ENCODE peak calls at places on chromosomes 7 and 10, in four cellular contexts. One of them, this sample, is unnamed. For H3K4me1, the result is how much of the 10 kb centered on the place peaks cover.

GRCh38 chr10:77156406-77156879 is 481.2 kb downstream of the KCNMA1 start:
- DNase-seq in H1: no peak
- DNase-seq in lower lobe of right lung: no peak
- DNase-seq in neuronal stem cell: no peak
- DNase-seq in this sample: no peak

GRCh38 chr7:13742126-13742525 is 247.3 kb downstream of the ETV1 start:
- DNase-seq in H1: peak
- DNase-seq in lower lobe of right lung: no peak
- DNase-seq in neuronal stem cell: no peak
- DNase-seq in this sample: no peak

GRCh38 chr10:133159950-133160812 is at the start of gene KNDC1:
- DNase-seq in H1: no peak
- DNase-seq in lower lobe of right lung: peak
- DNase-seq in neuronal stem cell: no peak
- DNase-seq in this sample: no peak

GRCh38 chr7:79612027-79612426 is 158.6 kb upstream of the MAGI2 start:
- DNase-seq in H1: no peak
- DNase-seq in lower lobe of right lung: no peak
- DNase-seq in neuronal stem cell: no peak
- DNase-seq in this sample: no peak

GRCh38 chr7:128067983-128068382 is 36.7 kb upstream of the LRRC4 start:
- DNase-seq in H1: no peak
- DNase-seq in lower lobe of right lung: no peak
- DNase-seq in neuronal stem cell: no peak
- DNase-seq in this sample: no peak

GRCh38 chr10:17431871-17432311 is 22.5 kb downstream of the ST8SIA6 start:
- DNase-seq in H1: no peak
- DNase-seq in lower lobe of right lung: no peak
- DNase-seq in neuronal stem cell: no peak
- DNase-seq in this sample: no peak

GRCh38 chr7:27944626-27945025 is 204.7 kb downstream of the TAX1BP1 start:
- DNase-seq in H1: no peak
- DNase-seq in lower lobe of right lung: no peak
- DNase-seq in neuronal stem cell: no peak
- DNase-seq in this sample: no peak

GRCh38 chr7:89770156-89770555 is 384.1 kb upstream of the STEAP1 start:
- DNase-seq in H1: no peak
- DNase-seq in lower lobe of right lung: no peak
- DNase-seq in neuronal stem cell: no peak
- DNase-seq in this sample: no peak

GRCh38 chr7:48285365-48285764 is 114.1 kb downstream of the ABCA13 start:
- DNase-seq in H1: no peak
- DNase-seq in lower lobe of right lung: no peak
- DNase-seq in neuronal stem cell: no peak
- DNase-seq in this sample: no peak

GRCh38 chr10:43264324-43264986 is 2.4 kb downstream of the RASGEF1A start:
- DNase-seq in H1: no peak
- DNase-seq in lower lobe of right lung: no peak
- DNase-seq in neuronal stem cell: no peak
- DNase-seq in this sample: no peak

GRCh38 chr10:21217107-21217506 is 308.4 kb downstream of the SKIDA1 start:
- DNase-seq in H1: no peak
- DNase-seq in lower lobe of right lung: no peak
- DNase-seq in neuronal stem cell: no peak
- DNase-seq in this sample: no peak

GRCh38 chr10:123522702-123523312 is 143.3 kb upstream of the GPR26 start:
- DNase-seq in H1: no peak
- DNase-seq in lower lobe of right lung: no peak
- DNase-seq in neuronal stem cell: no peak
- DNase-seq in this sample: no peak

GRCh38 chr7:82778021-82778420 is 334.4 kb upstream of the CACNA2D1 start:
- DNase-seq in H1: no peak
- DNase-seq in lower lobe of right lung: no peak
- DNase-seq in neuronal stem cell: no peak
- DNase-seq in this sample: no peak

GRCh38 chr10:20995123-20995978 is 98.2 kb upstream of the NEBL start:
- DNase-seq in H1: no peak
- DNase-seq in lower lobe of right lung: no peak
- DNase-seq in neuronal stem cell: no peak
- DNase-seq in this sample: no peak

GRCh38 chr7:81232084-81232799 is 313.4 kb upstream of the SEMA3C start:
- DNase-seq in H1: no peak
- DNase-seq in lower lobe of right lung: no peak
- DNase-seq in neuronal stem cell: no peak
- DNase-seq in this sample: no peak

GRCh38 chr7:150476819-150477631 is 26.6 kb downstream of the GIMAP8 start:
- DNase-seq in H1: no peak
- DNase-seq in lower lobe of right lung: no peak
- DNase-seq in neuronal stem cell: no peak
- DNase-seq in this sample: no peak

GRCh38 chr10:43820663-43821062 is 172.0 kb upstream of the ZNF32 start:
- DNase-seq in H1: no peak
- DNase-seq in lower lobe of right lung: no peak
- DNase-seq in neuronal stem cell: no peak
- DNase-seq in this sample: no peak

GRCh38 chr10:68156373-68157185 is 47.3 kb downstream of the MYPN start:
- DNase-seq in H1: no peak
- DNase-seq in lower lobe of right lung: no peak
- DNase-seq in neuronal stem cell: peak
- DNase-seq in this sample: peak

GRCh38 chr7:40584667-40585433 is 450.0 kb downstream of the SUGCT start:
- DNase-seq in H1: no peak
- DNase-seq in lower lobe of right lung: no peak
- DNase-seq in neuronal stem cell: no peak
- DNase-seq in this sample: no peak

GRCh38 chr7:13903997-13904396 is 85.5 kb downstream of the ETV1 start:
- DNase-seq in H1: no peak
- DNase-seq in lower lobe of right lung: no peak
- DNase-seq in neuronal stem cell: no peak
- DNase-seq in this sample: peak

GRCh38 chr7:99694201-99694911 is 14.6 kb upstream of the CYP3A5 start:
- DNase-seq in H1: no peak
- DNase-seq in lower lobe of right lung: no peak
- DNase-seq in neuronal stem cell: no peak
- DNase-seq in this sample: no peak

GRCh38 chr10:97311106-97311615 is 7.9 kb upstream of the FRAT1 start:
- DNase-seq in H1: no peak
- DNase-seq in lower lobe of right lung: no peak
- DNase-seq in neuronal stem cell: no peak
- DNase-seq in this sample: no peak

GRCh38 chr10:91409869-91410637 is at the start of gene HECTD2:
- DNase-seq in H1: no peak
- DNase-seq in lower lobe of right lung: peak
- DNase-seq in neuronal stem cell: peak
- DNase-seq in this sample: peak

GRCh38 chr10:77498210-77498609 is 139.4 kb downstream of the KCNMA1 start:
- DNase-seq in H1: no peak
- DNase-seq in lower lobe of right lung: no peak
- DNase-seq in neuronal stem cell: no peak
- DNase-seq in this sample: no peak

GRCh38 chr10:22681783-22682183 is 32.6 kb downstream of the PIP4K2A start:
- DNase-seq in H1: no peak
- DNase-seq in lower lobe of right lung: no peak
- DNase-seq in neuronal stem cell: no peak
- DNase-seq in this sample: peak

GRCh38 chr7:523436-524336 is 4.0 kb upstream of the PDGFA start:
- DNase-seq in H1: no peak
- DNase-seq in lower lobe of right lung: no peak
- DNase-seq in neuronal stem cell: no peak
- DNase-seq in this sample: no peak
- H3K27ac ChIP-seq in H1: no peak
- H3K27ac ChIP-seq in lower lobe of right lung: no peak
- H3K27ac ChIP-seq in neuronal stem cell: no peak
- H3K27ac ChIP-seq in this sample: no peak

GRCh38 chr10:72258617-72259016 is 15.1 kb upstream of the DDIT4 start:
- DNase-seq in H1: no peak
- DNase-seq in lower lobe of right lung: no peak
- DNase-seq in neuronal stem cell: no peak
- DNase-seq in this sample: no peak

GRCh38 chr10:72255977-72256729 is 17.6 kb upstream of the DDIT4 start:
- DNase-seq in H1: no peak
- DNase-seq in lower lobe of right lung: no peak
- DNase-seq in neuronal stem cell: no peak
- DNase-seq in this sample: no peak

GRCh38 chr10:72259491-72260214 is 14.1 kb upstream of the DDIT4 start:
- DNase-seq in H1: no peak
- DNase-seq in lower lobe of right lung: no peak
- DNase-seq in neuronal stem cell: no peak
- DNase-seq in this sample: peak

GRCh38 chr10:72254891-72255568 is 18.7 kb upstream of the DDIT4 start:
- DNase-seq in H1: no peak
- DNase-seq in lower lobe of right lung: peak
- DNase-seq in neuronal stem cell: peak
- DNase-seq in this sample: peak

GRCh38 chr10:72257051-72257892 is 16.5 kb upstream of the DDIT4 start:
- DNase-seq in H1: no peak
- DNase-seq in lower lobe of right lung: no peak
- DNase-seq in neuronal stem cell: no peak
- DNase-seq in this sample: no peak
- H3K4me1 ChIP-seq in H1: under half
- H3K4me1 ChIP-seq in lower lobe of right lung: half or more
- H3K4me1 ChIP-seq in neuronal stem cell: under half
- H3K4me1 ChIP-seq in this sample: under half

DNA sequence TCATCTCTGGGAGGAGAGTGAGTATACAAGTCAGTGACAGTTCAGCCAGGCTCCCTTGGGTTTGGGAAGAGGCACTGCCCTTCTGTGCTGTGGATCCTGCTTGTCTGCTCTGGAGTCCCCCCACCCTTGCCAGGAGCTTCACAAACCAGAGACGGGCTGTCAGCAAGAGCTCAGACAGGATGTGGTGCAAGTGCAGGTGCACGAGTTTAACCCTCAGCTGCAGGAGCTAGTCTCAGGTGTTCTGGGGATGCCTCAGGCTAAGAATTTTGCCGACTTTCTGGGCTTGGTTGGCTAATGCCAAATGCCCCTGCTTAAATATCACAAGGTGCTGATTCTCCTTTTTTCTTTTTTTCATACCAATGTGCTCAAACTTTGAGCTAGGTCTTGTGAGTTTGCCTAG is 22.3 kb downstream of the ZNF783 start:
- DNase-seq in H1: no peak
- DNase-seq in lower lobe of right lung: no peak
- DNase-seq in neuronal stem cell: no peak
- DNase-seq in this sample: no peak
- H3K27ac ChIP-seq in H1: no peak
- H3K27ac ChIP-seq in lower lobe of right lung: no peak
- H3K27ac ChIP-seq in neuronal stem cell: no peak
- H3K27ac ChIP-seq in this sample: no peak

GRCh38 chr7:116572036-116572435 is 47.2 kb downstream of the CAV1 start:
- DNase-seq in H1: no peak
- DNase-seq in lower lobe of right lung: no peak
- DNase-seq in neuronal stem cell: no peak
- DNase-seq in this sample: no peak
- H3K4me1 ChIP-seq in H1: under half
- H3K4me1 ChIP-seq in lower lobe of right lung: under half
- H3K4me1 ChIP-seq in neuronal stem cell: under half
- H3K4me1 ChIP-seq in this sample: half or more

GRCh38 chr10:13912111-13912510 is 325.3 kb downstream of the PRPF18 start:
- DNase-seq in H1: no peak
- DNase-seq in lower lobe of right lung: no peak
- DNase-seq in neuronal stem cell: no peak
- DNase-seq in this sample: no peak

GRCh38 chr10:13908475-13908874 is 321.7 kb downstream of the PRPF18 start:
- DNase-seq in H1: no peak
- DNase-seq in lower lobe of right lung: no peak
- DNase-seq in neuronal stem cell: no peak
- DNase-seq in this sample: no peak

GRCh38 chr10:13907570-13907969 is 320.8 kb downstream of the PRPF18 start:
- DNase-seq in H1: no peak
- DNase-seq in lower lobe of right lung: no peak
- DNase-seq in neuronal stem cell: no peak
- DNase-seq in this sample: no peak

GRCh38 chr10:13913890-13914289 is 327.1 kb downstream of the PRPF18 start:
- DNase-seq in H1: no peak
- DNase-seq in lower lobe of right lung: peak
- DNase-seq in neuronal stem cell: no peak
- DNase-seq in this sample: no peak

GRCh38 chr10:13909911-13910617 is 323.3 kb downstream of the PRPF18 start:
- DNase-seq in H1: no peak
- DNase-seq in lower lobe of right lung: no peak
- DNase-seq in neuronal stem cell: no peak
- DNase-seq in this sample: no peak
- H3K27ac ChIP-seq in H1: no peak
- H3K27ac ChIP-seq in lower lobe of right lung: no peak
- H3K27ac ChIP-seq in neuronal stem cell: no peak
- H3K27ac ChIP-seq in this sample: no peak

DNA sequence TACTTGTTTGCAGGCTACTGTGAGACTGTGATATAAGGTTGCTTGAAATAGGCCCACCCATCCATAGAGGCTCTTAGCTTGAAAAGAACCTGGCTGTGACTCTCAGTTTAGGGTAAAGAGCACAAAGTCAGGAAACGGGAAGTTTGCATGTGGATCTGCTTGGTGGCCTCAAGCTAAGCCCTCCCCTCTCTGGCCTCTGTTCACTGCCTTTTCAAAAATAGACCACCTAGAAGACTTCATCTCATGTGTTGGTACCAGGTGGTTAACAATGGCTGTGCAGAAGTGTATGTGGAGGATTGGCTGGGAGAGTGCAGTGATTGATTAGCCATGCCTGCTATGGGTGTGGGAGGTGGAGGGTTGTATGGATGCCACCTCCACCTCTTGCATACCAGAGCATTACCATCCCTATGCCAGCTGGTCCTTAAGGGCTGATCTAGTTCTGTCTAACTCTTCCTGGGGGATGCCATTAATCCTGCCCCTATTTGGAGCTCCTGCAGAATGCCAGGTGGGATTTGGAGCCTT is 122.0 kb downstream of the ZMIZ1 start:
- DNase-seq in H1: no peak
- DNase-seq in lower lobe of right lung: no peak
- DNase-seq in neuronal stem cell: no peak
- DNase-seq in this sample: no peak
- H3K4me1 ChIP-seq in H1: under half
- H3K4me1 ChIP-seq in lower lobe of right lung: half or more
- H3K4me1 ChIP-seq in neuronal stem cell: under half
- H3K4me1 ChIP-seq in this sample: under half

DNA sequence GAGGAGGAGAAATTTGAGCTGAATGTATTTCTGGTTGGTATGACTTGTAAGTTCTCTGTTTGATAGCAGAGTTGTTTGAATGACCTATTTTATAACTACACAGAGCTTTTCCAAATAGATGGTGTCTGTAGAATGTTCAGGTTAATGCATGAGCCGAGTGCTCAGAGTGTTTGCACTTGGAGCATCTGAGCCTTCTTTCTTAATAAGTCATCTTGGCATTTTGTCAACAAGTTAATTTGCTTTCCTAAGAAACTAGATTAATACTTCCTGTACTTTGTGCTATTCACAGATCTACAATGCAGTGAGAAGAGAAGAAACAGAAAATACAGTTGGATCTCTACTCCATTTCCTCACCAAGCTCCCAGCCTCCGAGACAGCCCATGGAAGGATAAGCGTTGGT is 138.2 kb downstream of the PLCE1 start:
- DNase-seq in H1: no peak
- DNase-seq in lower lobe of right lung: no peak
- DNase-seq in neuronal stem cell: no peak
- DNase-seq in this sample: peak
- H3K27ac ChIP-seq in H1: no peak
- H3K27ac ChIP-seq in lower lobe of right lung: no peak
- H3K27ac ChIP-seq in neuronal stem cell: no peak
- H3K27ac ChIP-seq in this sample: no peak

GRCh38 chr10:110456523-110457091 is 41.1 kb upstream of the DUSP5 start:
- DNase-seq in H1: no peak
- DNase-seq in lower lobe of right lung: no peak
- DNase-seq in neuronal stem cell: no peak
- DNase-seq in this sample: no peak
- H3K4me1 ChIP-seq in H1: under half
- H3K4me1 ChIP-seq in lower lobe of right lung: under half
- H3K4me1 ChIP-seq in neuronal stem cell: under half
- H3K4me1 ChIP-seq in this sample: under half